ENCODE peak calls at places on chromosomes 16 and 17, in seven cellular contexts. C is SW480, B is naive B cell, I is GF-D8, K is AG09319, H is body of pancreas, M is bronchial epithelial cell. Y is an unnamed sample.

GRCh38 chr16:59252317-59252716 is 518.2 kb upstream of the GOT2 start:
- DNase-seq in M (no peak), H (no peak), K (no peak), C (no peak), B (no peak), I (no peak), Y (no peak)

GRCh38 chr16:1612320-1613111 is at the start of gene CRAMP1:
- DNase-seq in K (no peak), C (peak), M (no peak), I (no peak), H (peak), B (no peak), Y (no peak)

GRCh38 chr16:67514382-67514828 is 14.2 kb upstream of the RIPOR1 start:
- DNase-seq in H (peak), B (peak), I (peak), C (peak), K (peak), M (peak), Y (peak)

GRCh38 chr16:88853336-88853941 is 3.3 kb downstream of the GALNS start:
- DNase-seq in C (no peak), B (no peak), K (no peak), H (no peak), M (no peak), I (peak), Y (peak)

GRCh38 chr17:32265192-32265895 is at the start of gene RHBDL3:
- DNase-seq in B (no peak), K (no peak), M (no peak), H (no peak), C (peak), I (no peak), Y (no peak)

GRCh38 chr17:8161289-8162231 is 1.2 kb downstream of the VAMP2 start:
- DNase-seq in K (no peak), C (no peak), H (no peak), M (no peak), B (no peak), I (no peak), Y (no peak)

GRCh38 chr17:17032131-17032692 is 10.0 kb upstream of the MPRIP start:
- DNase-seq in K (peak), M (peak), H (peak), B (no peak), C (peak), I (no peak), Y (no peak)

GRCh38 chr17:57599271-57600045 is 145.6 kb downstream of the CCDC182 start:
- DNase-seq in I (peak), K (no peak), B (peak), C (no peak), M (no peak), H (no peak), Y (peak)

GRCh38 chr16:73404001-73404400 is 356.1 kb upstream of the ZFHX3 start:
- DNase-seq in C (no peak), K (no peak), I (no peak), B (no peak), M (no peak), H (no peak), Y (no peak)

GRCh38 chr17:51103451-51103850 is 17.2 kb downstream of the SPAG9 start:
- DNase-seq in M (no peak), I (no peak), K (no peak), B (no peak), H (no peak), C (no peak), Y (no peak)

GRCh38 chr16:49473773-49474172 is 100.2 kb downstream of the C16orf78 start:
- DNase-seq in H (no peak), B (no peak), M (no peak), K (no peak), C (no peak), I (no peak), Y (no peak)

GRCh38 chr17:17345686-17346427 is 42.7 kb downstream of the NT5M start:
- DNase-seq in B (no peak), M (no peak), C (no peak), H (no peak), I (no peak), K (no peak), Y (no peak)

GRCh38 chr16:19618876-19619275 is 63.4 kb downstream of the VPS35L start:
- DNase-seq in M (no peak), K (no peak), H (no peak), C (no peak), I (no peak), B (no peak), Y (no peak)

GRCh38 chr17:1150863-1151685 is 28.7 kb downstream of the ABR start:
- DNase-seq in K (no peak), C (peak), B (no peak), I (no peak), H (no peak), M (no peak), Y (no peak)

GRCh38 chr17:30346211-30346831 is 12.5 kb upstream of the TMIGD1 start:
- DNase-seq in H (no peak), C (no peak), I (no peak), M (peak), K (no peak), B (no peak), Y (no peak)

GRCh38 chr17:43389022-43389947 is 9.5 kb upstream of the ARL4D start:
- DNase-seq in H (peak), C (peak), M (peak), B (peak), I (peak), K (peak), Y (peak)

GRCh38 chr16:85391769-85392583 is 221.1 kb upstream of the GSE1 start:
- DNase-seq in M (peak), H (no peak), B (no peak), K (no peak), C (no peak), I (no peak), Y (no peak)

GRCh38 chr16:85166281-85166680 is 54.0 kb upstream of the CIBAR2 start:
- DNase-seq in B (no peak), H (no peak), M (no peak), I (no peak), C (no peak), K (no peak), Y (no peak)

GRCh38 chr17:11490171-11490760 is 108.0 kb upstream of the DNAH9 start:
- DNase-seq in B (no peak), H (no peak), C (no peak), K (no peak), M (no peak), I (no peak), Y (no peak)

GRCh38 chr17:71460943-71461342 is 659.9 kb upstream of the SOX9 start:
- DNase-seq in M (peak), C (peak), B (no peak), I (no peak), K (no peak), H (peak), Y (peak)

GRCh38 chr16:65896448-65897153 is 469.9 kb upstream of the CDH5 start:
- DNase-seq in M (no peak), H (no peak), I (no peak), K (no peak), B (no peak), C (no peak), Y (no peak)

GRCh38 chr16:70395345-70395901 is 43.5 kb downstream of the ST3GAL2 start:
- DNase-seq in K (no peak), I (peak), M (no peak), C (peak), H (peak), B (peak), Y (peak)

GRCh38 chr17:6789146-6789545 is 13.1 kb downstream of the FBXO39 start:
- DNase-seq in C (no peak), K (no peak), I (no peak), M (peak), B (no peak), H (no peak), Y (no peak)

GRCh38 chr16:28110074-28110473 is 46.6 kb upstream of the GSG1L start:
- DNase-seq in H (no peak), C (no peak), I (peak), K (no peak), M (no peak), B (no peak), Y (no peak)

Y was measured in AML-193.